ENCODE peak calls at places on chromosomes 13 and 19, in seven cellular contexts. T is lower leg skin, M is Peyer's patch, N is GM10248, F is endothelial cell, B is activated B cell treated with CpG ODN at 0.5 μM for 24 hours, L is ovary. A is an unnamed sample.

GRCh38 chr13:39417643-39418042 is 185.3 kb downstream of the LHFPL6 start:
- DNase-seq in T (no peak), L (no peak), M (no peak), B (no peak), F (no peak), N (no peak), A (peak)

GRCh38 chr19:48403606-48404005 is 10.1 kb downstream of the GRIN2D start:
- DNase-seq in B (no peak), T (no peak), F (no peak), L (no peak), N (peak), M (peak), A (peak)

GRCh38 chr13:33441015-33441414 is 155.5 kb upstream of the STARD13 start:
- DNase-seq in L (no peak), B (no peak), F (peak), T (no peak), M (no peak), N (no peak), A (peak)

GRCh38 chr13:100887729-100888151 is 213.1 kb upstream of the TMTC4 start:
- DNase-seq in B (no peak), L (no peak), T (no peak), N (no peak), M (no peak), F (no peak), A (peak)

GRCh38 chr13:37241786-37242185 is 136.3 kb upstream of the CSNK1A1L start:
- DNase-seq in N (no peak), T (no peak), B (no peak), M (no peak), L (no peak), F (no peak), A (no peak)

GRCh38 chr13:70107498-70108271 is at the start of gene ATXN8OS:
- DNase-seq in B (no peak), F (peak), N (no peak), M (no peak), T (no peak), L (no peak), A (no peak)

GRCh38 chr13:99982021-99982740 is 597 bp downstream of the ZIC2 start:
- DNase-seq in N (no peak), B (no peak), F (peak), M (no peak), L (no peak), T (no peak), A (no peak)

GRCh38 chr19:16303755-16304154 is 20.9 kb upstream of the KLF2 start:
- DNase-seq in N (no peak), F (no peak), T (no peak), B (no peak), L (peak), M (no peak), A (no peak)

GRCh38 chr13:38166121-38166520 is 183.5 kb upstream of the UFM1 start:
- DNase-seq in T (no peak), B (no peak), N (no peak), M (no peak), L (no peak), F (no peak), A (peak)

GRCh38 chr19:37353968-37354367 is 16.9 kb upstream of the ZNF527 start:
- DNase-seq in L (no peak), T (no peak), F (no peak), M (no peak), N (no peak), B (no peak), A (no peak)

GRCh38 chr19:21698215-21698614 is 69.2 kb downstream of the ZNF100 start:
- DNase-seq in L (no peak), M (no peak), F (no peak), T (no peak), N (no peak), B (no peak), A (peak)

GRCh38 chr13:21674271-21675009 is 3.6 kb downstream of the FGF9 start:
- DNase-seq in F (peak), B (peak), T (no peak), M (no peak), L (no peak), N (peak), A (no peak)

GRCh38 chr19:41016488-41017071 is 25.5 kb downstream of the CYP2B6 start:
- DNase-seq in M (no peak), N (no peak), T (no peak), F (no peak), L (no peak), B (no peak), A (no peak)

GRCh38 chr13:113562085-113562749 is 22.3 kb upstream of the TFDP1 start:
- DNase-seq in B (peak), F (peak), T (peak), N (peak), M (no peak), L (peak), A (peak)

GRCh38 chr19:17214531-17215124 is 529 bp upstream of the USE1 start:
- DNase-seq in B (no peak), M (no peak), L (no peak), F (no peak), T (no peak), N (no peak), A (no peak)

GRCh38 chr19:14941189-14941588 is at the start of gene OR7C2:
- DNase-seq in L (no peak), T (no peak), B (no peak), F (no peak), N (no peak), M (no peak), A (no peak)

GRCh38 chr13:72544042-72544441 is 183.4 kb downstream of the MZT1 start:
- DNase-seq in T (no peak), B (no peak), L (no peak), F (no peak), M (no peak), N (no peak), A (no peak)

GRCh38 chr19:41457241-41457640 is 14.3 kb downstream of the ERICH4 start:
- DNase-seq in B (no peak), M (no peak), N (peak), T (no peak), L (no peak), F (no peak), A (no peak)

GRCh38 chr19:9586764-9587163 is 2.5 kb upstream of the ZNF121 start:
- DNase-seq in B (peak), T (peak), N (peak), M (peak), F (peak), L (peak), A (peak)

DNA sequence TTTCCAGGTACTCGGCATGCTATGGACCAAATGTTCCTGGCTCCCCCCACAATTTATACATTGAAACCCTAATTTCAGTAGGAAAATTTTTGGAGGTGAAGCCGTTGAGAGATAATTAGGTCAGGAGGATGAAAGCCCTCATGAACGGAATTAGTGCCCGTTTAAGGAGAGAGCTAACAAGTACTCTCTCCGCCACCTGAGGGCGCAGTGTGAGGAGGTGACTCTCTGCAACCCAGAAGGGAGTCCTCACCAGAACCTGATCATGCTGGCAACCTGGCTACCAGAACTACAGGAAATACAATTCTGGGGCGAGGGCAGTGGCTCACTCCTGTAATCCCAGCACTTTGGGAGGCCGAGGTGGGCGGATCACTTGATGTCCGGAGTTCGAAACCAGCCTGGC is 397.8 kb downstream of the SLITRK5 start:
- DNase-seq in N (no peak), M (no peak), T (no peak), L (no peak), F (peak), B (no peak), A (no peak)
- TF ChIP-seq CTCF in N (no peak), M (no peak), T (no peak), L (no peak), F (no peak), B (no peak), A (no peak)

GRCh38 chr13:36133950-36134349 is 2.8 kb upstream of the DCLK1 start:
- DNase-seq in M (no peak), N (no peak), T (no peak), L (no peak), B (no peak), F (no peak), A (no peak)
- TF ChIP-seq CTCF in M (no peak), N (no peak), T (no peak), L (no peak), B (no peak), F (no peak), A (no peak)

DNA sequence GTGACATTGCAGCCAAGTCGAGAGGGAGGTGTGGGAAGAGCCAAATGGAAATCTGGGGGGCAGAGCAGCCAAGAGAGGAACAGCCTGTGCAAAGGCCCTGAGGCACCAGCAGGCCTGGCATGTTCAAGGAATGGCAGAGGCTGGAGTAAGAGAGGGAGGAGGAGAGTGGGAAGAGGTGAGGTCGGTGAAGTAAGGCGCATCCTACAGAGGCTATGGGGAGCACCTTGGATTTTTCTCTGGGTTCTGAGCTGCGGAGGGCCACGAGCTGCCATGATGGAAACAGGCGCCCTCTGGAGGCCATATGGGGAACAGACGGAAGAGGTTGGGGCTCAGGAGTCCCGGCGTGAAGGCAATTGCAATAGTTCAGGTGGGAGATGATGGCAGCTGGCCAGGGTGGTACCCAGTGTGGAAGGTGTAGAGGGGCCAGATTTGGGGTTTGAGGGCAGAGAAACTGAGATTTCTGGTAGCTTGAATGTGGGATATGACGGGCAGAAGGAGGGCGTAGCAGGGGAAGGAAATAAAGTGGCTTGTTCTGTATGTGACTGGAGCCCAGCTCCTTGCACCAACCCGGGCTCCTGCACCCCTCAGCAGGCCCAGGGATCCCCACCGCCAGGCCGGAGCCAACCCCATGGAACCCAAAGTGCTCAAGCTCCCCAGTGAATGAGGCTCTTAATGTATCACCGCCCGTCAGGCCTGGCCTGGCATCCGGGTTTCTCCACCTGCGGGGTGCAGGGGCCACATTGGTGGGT is 20.5 kb upstream of the STRN4 start:
- DNase-seq in T (no peak), M (peak), N (peak), B (peak), L (no peak), F (peak), A (no peak)
- TF ChIP-seq CTCF in T (no peak), M (peak), N (peak), B (no peak), L (no peak), F (peak), A (peak)

DNA sequence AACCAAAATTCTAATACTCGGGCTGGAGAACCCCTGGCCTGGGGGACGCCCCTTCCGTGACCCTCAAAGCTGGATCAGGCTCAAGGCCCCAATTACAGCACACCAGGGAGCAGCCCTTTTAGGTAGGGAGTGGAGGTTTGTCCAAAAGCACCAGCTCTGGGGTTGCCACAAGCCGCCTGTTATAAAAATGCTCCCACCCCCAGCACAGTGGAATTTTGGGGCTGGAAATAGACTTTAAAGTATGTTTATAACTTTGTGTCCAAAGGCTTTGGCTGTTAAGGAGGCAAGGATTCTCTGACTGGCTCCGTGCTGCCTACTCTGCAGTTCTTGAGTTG is 564 bp upstream of the GMIP start:
- DNase-seq in N (no peak), F (no peak), L (no peak), T (no peak), B (no peak), M (no peak), A (no peak)
- TF ChIP-seq CTCF in N (no peak), F (peak), L (no peak), T (no peak), B (peak), M (no peak), A (peak)

GRCh38 chr13:51728972-51729371 is 75.0 kb downstream of the DHRS12 start:
- DNase-seq in N (no peak), F (no peak), T (no peak), B (no peak), L (no peak), M (no peak), A (peak)

GRCh38 chr13:51733656-51734334 is 70.2 kb downstream of the DHRS12 start:
- DNase-seq in B (no peak), F (no peak), N (no peak), L (no peak), T (peak), M (no peak), A (peak)

GRCh38 chr13:51730927-51731326 is 73.0 kb downstream of the DHRS12 start:
- DNase-seq in F (no peak), L (no peak), T (no peak), M (no peak), N (no peak), B (no peak), A (no peak)

GRCh38 chr13:51729853-51730553 is 74.0 kb downstream of the DHRS12 start:
- DNase-seq in F (no peak), B (no peak), L (peak), N (no peak), M (no peak), T (peak), A (peak)

GRCh38 chr13:51731759-51732158 is 72.2 kb downstream of the DHRS12 start:
- DNase-seq in F (no peak), N (no peak), L (no peak), M (no peak), B (no peak), T (no peak), A (peak)
- TF ChIP-seq CTCF in F (no peak), N (no peak), L (peak), M (peak), B (no peak), T (no peak), A (peak)

GRCh38 chr19:45175663-45176345 is 2.2 kb downstream of the TRAPPC6A start:
- DNase-seq in F (no peak), L (no peak), T (no peak), B (no peak), M (no peak), N (no peak), A (no peak)

GRCh38 chr19:45178262-45179062 is at the start of gene BLOC1S3:
- DNase-seq in F (peak), M (peak), N (peak), L (peak), T (peak), B (peak), A (peak)

GRCh38 chr19:45179848-45180370 is 1.3 kb downstream of the BLOC1S3 start:
- DNase-seq in N (no peak), T (no peak), B (no peak), L (no peak), F (no peak), M (no peak), A (no peak)

GRCh38 chr19:45177817-45178261 is at the start of gene TRAPPC6A:
- DNase-seq in N (no peak), B (no peak), T (no peak), L (no peak), F (no peak), M (no peak), A (peak)

DNA sequence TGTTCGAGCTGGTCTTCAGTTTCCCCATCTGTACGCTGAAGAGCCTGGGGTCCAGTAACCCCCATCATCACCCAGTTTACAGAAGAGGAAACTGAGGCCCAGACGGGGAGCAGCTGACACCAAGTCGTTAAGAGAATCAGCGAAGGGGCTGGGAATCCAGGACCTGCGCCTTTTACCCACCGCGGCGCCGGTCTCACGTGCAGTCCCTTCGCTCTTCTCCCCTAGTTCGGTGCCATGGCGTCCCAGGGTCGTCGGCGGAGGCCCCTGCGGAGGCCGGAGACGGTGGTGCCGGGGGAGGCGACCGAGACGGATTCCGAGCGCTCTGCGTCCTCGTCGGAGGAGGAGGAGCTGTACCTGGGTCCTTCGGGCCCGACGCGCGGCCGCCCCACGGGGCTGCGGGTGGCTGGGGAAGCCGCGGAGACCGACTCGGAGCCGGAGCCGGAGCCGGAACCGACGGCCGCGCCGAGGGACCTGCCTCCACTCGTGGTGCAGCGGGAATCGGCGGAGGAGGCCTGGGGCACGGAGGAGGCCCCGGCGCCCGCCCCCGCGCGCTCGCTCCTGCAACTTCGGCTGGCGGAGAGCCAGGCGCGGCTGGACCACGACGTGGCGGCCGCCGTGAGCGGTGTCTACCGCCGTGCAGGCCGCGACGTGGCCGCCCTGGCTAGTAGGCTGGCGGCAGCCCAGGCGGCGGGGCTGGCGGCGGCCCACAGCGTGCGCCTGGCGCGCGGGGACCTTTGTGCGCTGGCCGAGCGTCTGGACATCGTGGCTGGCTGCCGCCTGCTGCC is 671 bp downstream of the BLOC1S3 start:
- DNase-seq in F (no peak), M (no peak), B (no peak), L (peak), N (peak), T (no peak), A (peak)
- TF ChIP-seq CTCF in F (no peak), M (no peak), B (no peak), L (no peak), N (no peak), T (no peak), A (no peak)

GRCh38 chr13:78601886-78602560 is 1.3 kb downstream of the POU4F1 start:
- DNase-seq in F (no peak), B (no peak), L (no peak), M (no peak), T (no peak), N (no peak), A (no peak)
- TF ChIP-seq CTCF in F (no peak), B (no peak), L (no peak), M (no peak), T (no peak), N (no peak), A (no peak)

A was measured in HFFc6.